ENCODE peak calls at places on chromosomes 13 and 19, in six cellular contexts. K, P, M, X, V and R are unnamed samples.

GRCh38 chr13:26048745-26049144 is 3.1 kb downstream of the SHISA2 start:
- DNase-seq in K (no peak), P (no peak), M (no peak), X (no peak), V (no peak), R (no peak)

GRCh38 chr13:107203146-107203847 is 635.4 kb upstream of the ARGLU1 start:
- DNase-seq in K (no peak), P (no peak), M (no peak), X (peak), V (no peak), R (no peak)

GRCh38 chr13:46373623-46374022 is 13.4 kb downstream of the RUBCNL start:
- DNase-seq in K (no peak), P (no peak), M (no peak), X (no peak), V (no peak), R (no peak)

GRCh38 chr19:57830071-57830602 is at the start of gene ZNF587B:
- DNase-seq in K (no peak), P (peak), M (peak), X (no peak), V (no peak), R (no peak)

GRCh38 chr13:29081036-29081435 is 260.9 kb downstream of the MTUS2 start:
- DNase-seq in K (no peak), P (no peak), M (no peak), X (peak), V (no peak), R (no peak)

GRCh38 chr19:45973564-45974338 is at the start of gene NOVA2:
- DNase-seq in K (no peak), P (peak), M (peak), X (peak), V (no peak), R (no peak)

GRCh38 chr13:46846736-46847135 is 49.8 kb upstream of the ESD start:
- DNase-seq in K (no peak), P (no peak), M (no peak), X (no peak), V (no peak), R (no peak)

GRCh38 chr19:33731886-33732285 is 64.8 kb upstream of the KCTD15 start:
- DNase-seq in K (no peak), P (no peak), M (no peak), X (no peak), V (no peak), R (no peak)

GRCh38 chr19:57028804-57029525 is 90.8 kb upstream of the USP29 start:
- DNase-seq in K (no peak), P (no peak), M (no peak), X (no peak), V (no peak), R (no peak)

GRCh38 chr13:41408061-41408460 is 49.3 kb upstream of the RGCC start:
- DNase-seq in K (no peak), P (no peak), M (no peak), X (peak), V (no peak), R (no peak)

GRCh38 chr13:20359335-20359734 is 127.2 kb upstream of the GJB6 start:
- DNase-seq in K (peak), P (no peak), M (peak), X (peak), V (no peak), R (no peak)

GRCh38 chr19:43414554-43414953 is at the start of gene TEX101:
- DNase-seq in K (no peak), P (no peak), M (no peak), X (no peak), V (no peak), R (no peak)

GRCh38 chr13:33645591-33646554 is 172.1 kb upstream of the RFC3 start:
- DNase-seq in K (no peak), P (no peak), M (no peak), X (no peak), V (no peak), R (no peak)

GRCh38 chr13:41458939-41459753 is 1.8 kb downstream of the RGCC start:
- DNase-seq in K (peak), P (no peak), M (peak), X (peak), V (no peak), R (no peak)

GRCh38 chr13:79810671-79811070 is 329.7 kb downstream of the NDFIP2 start:
- DNase-seq in K (no peak), P (no peak), M (peak), X (peak), V (no peak), R (no peak)

GRCh38 chr19:41354343-41354974 is 737 bp upstream of the TGFB1 start:
- DNase-seq in K (no peak), P (no peak), M (no peak), X (no peak), V (no peak), R (no peak)

GRCh38 chr13:26988059-26988769 is 183.4 kb downstream of the USP12 start:
- DNase-seq in K (no peak), P (no peak), M (no peak), X (no peak), V (peak), R (no peak)

GRCh38 chr13:79406597-79406908 is 498 bp upstream of the RBM26 start:
- DNase-seq in K (no peak), P (no peak), M (no peak), X (no peak), V (no peak), R (no peak)

GRCh38 chr13:32323912-32324311 is 8.6 kb downstream of the BRCA2 start:
- DNase-seq in K (peak), P (no peak), M (peak), X (peak), V (no peak), R (no peak)

GRCh38 chr13:19607523-19608078 is 25.9 kb upstream of the MPHOSPH8 start:
- DNase-seq in K (no peak), P (no peak), M (no peak), X (no peak), V (no peak), R (no peak)

GRCh38 chr19:17549088-17549740 is 6.2 kb upstream of the COLGALT1 start:
- DNase-seq in K (no peak), P (no peak), M (no peak), X (no peak), V (no peak), R (no peak)

GRCh38 chr13:33383724-33384577 is 98.4 kb upstream of the STARD13 start:
- DNase-seq in K (no peak), P (no peak), M (no peak), X (no peak), V (no peak), R (no peak)

GRCh38 chr13:54033323-54033861 is 1004.8 kb downstream of the OLFM4 start:
- DNase-seq in K (no peak), P (no peak), M (no peak), X (no peak), V (no peak), R (no peak)

GRCh38 chr19:52690395-52691214 is 44.2 kb downstream of the ZNF611 start:
- DNase-seq in K (peak), P (peak), M (peak), X (peak), V (peak), R (peak)

GRCh38 chr19:47813304-47813994 is 8.3 kb upstream of the CRX start:
- DNase-seq in K (peak), P (peak), M (peak), X (peak), V (peak), R (no peak)

GRCh38 chr19:58294743-58295374 is 10.3 kb upstream of the ERVK3-1 start:
- DNase-seq in K (no peak), P (no peak), M (no peak), X (no peak), V (no peak), R (no peak)

GRCh38 chr19:19420570-19421301 is 15.3 kb downstream of the GATAD2A start:
- DNase-seq in K (no peak), P (no peak), M (no peak), X (peak), V (no peak), R (no peak)

GRCh38 chr19:2678043-2678671 is 24.3 kb downstream of the GNG7 start:
- DNase-seq in K (no peak), P (no peak), M (no peak), X (no peak), V (no peak), R (no peak)

GRCh38 chr19:12578641-12579040 is 27.4 kb upstream of the ZNF564 start:
- DNase-seq in K (no peak), P (no peak), M (no peak), X (no peak), V (no peak), R (no peak)

GRCh38 chr13:114115191-114115671 is 17.2 kb downstream of the RASA3 start:
- DNase-seq in K (no peak), P (peak), M (peak), X (peak), V (peak), R (no peak)

GRCh38 chr19:45790942-45791341 is 1.7 kb downstream of the DMWD start:
- DNase-seq in K (no peak), P (no peak), M (no peak), X (no peak), V (no peak), R (no peak)

GRCh38 chr19:1407662-1408299 is 395 bp downstream of the DAZAP1 start:
- DNase-seq in K (no peak), P (peak), M (no peak), X (no peak), V (no peak), R (no peak)

GRCh38 chr19:1409204-1410005 is 2.0 kb downstream of the DAZAP1 start:
- DNase-seq in K (no peak), P (no peak), M (no peak), X (no peak), V (no peak), R (no peak)

GRCh38 chr19:1406496-1406817 is 929 bp upstream of the DAZAP1 start:
- DNase-seq in K (no peak), P (no peak), M (no peak), X (no peak), V (no peak), R (no peak)

GRCh38 chr19:1408300-1409203 is 1.2 kb downstream of the DAZAP1 start:
- DNase-seq in K (no peak), P (peak), M (peak), X (peak), V (no peak), R (no peak)

DNA sequence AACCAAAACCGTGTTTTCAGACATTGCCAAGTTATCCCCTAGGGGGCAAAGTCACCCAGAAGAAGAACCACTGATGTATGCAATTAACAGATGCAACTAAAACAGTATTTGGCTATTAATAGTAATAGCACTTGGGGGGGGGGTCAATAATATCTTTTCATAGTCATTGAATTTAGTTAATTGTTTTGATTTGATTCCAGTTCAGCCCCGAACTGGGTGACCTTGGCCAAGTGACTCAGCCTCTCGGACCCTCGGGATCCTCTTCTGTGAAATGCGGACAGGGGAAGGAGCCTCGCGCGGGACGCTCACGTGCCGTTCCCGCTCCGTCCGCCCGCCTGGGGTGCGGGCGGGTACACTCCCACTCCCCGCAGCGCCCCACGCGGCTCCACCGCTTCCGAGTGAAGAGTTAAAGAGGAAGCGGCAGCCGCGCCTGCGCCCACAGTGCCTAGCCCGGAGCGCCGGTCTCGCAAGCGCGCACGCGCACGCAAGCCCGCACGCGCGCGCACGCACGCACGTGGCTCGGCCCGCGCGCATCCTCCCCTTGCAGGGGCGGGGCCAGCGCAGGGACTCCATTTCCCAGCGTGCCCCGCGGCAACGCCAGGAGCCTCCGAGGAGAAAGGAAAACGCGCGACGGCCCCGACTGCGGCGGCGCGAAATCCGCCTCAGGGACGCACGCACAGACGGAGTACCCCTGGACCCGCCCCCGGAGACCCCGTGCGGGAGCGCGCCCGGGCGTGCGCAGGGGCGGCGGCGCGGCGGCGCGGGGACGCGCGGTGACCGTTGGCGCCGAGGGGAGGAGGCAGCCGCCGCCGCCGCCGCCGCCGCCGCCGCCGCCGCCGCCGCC is at the start of gene DAZAP1:
- DNase-seq in K (peak), P (peak), M (peak), X (peak), V (peak), R (peak)
- TF ChIP-seq CTCF in K (peak), P (peak), M (peak), X (peak), V (no peak), R (peak)

DNA sequence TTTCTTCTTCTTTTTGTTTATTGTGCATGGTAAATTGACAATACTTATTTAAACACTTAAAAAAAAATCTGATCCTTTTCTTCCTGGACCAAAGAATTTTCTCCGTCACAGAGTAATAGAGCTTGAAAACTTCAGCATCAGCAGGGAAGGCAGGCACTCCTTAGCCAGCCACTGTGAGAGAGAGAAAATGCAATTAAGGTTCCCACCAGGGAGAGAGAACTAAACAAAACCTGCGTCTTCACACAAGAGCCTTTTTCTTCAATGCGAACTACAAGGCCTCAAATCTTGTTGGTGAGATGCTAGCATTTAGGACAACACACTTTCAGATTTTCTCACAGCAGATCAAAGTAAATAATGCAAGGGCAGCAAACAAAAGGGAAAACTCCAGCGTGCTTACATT is 80.2 kb downstream of the DACH1 start:
- DNase-seq in K (no peak), P (no peak), M (no peak), X (no peak), V (no peak), R (no peak)
- TF ChIP-seq CTCF in K (no peak), P (no peak), M (no peak), X (no peak), V (no peak), R (no peak)

GRCh38 chr13:109123971-109124370 is 494.6 kb downstream of the MYO16 start:
- DNase-seq in K (no peak), P (no peak), M (no peak), X (no peak), V (no peak), R (no peak)
- TF ChIP-seq CTCF in K (no peak), P (no peak), M (no peak), X (no peak), V (no peak), R (no peak)

DNA sequence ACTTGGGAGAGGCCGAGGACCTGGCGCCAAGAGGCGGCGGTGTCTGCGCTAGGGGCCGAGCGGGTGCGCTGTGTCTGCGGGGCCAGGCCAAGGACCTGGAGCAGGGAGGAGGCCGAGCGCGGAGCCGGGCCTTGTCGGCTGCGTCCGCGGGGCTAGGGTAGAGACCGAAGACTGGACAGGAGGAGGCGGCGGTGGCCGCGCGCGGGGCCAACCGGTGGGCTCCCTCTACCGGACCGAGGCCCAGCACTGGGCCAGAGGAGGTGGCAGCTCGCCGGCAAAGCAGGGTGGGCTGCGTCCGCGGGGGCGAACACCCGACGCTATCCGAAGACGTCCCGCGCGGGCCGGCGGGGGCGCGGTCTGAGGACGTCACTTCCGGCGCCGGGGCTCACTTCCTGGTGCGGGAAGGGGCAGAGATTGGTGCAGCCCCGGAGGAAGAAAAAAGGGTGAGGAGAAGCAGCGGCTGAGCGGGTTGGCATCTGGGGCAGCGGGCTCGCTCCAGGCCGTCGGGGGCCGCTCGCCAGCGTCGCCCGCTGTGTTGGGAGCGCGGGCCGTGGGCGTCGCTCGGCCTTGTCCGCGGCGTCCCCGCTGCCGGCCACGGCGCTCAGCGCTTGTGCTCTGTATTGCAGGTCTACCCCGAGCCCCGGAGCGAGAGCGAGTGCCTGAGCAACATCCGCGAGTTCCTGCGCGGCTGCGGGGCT is 38.3 kb downstream of the ARHGEF7 start:
- DNase-seq in K (peak), P (peak), M (peak), X (peak), V (peak), R (peak)
- TF ChIP-seq CTCF in K (peak), P (peak), M (peak), X (peak), V (no peak), R (no peak)

DNA sequence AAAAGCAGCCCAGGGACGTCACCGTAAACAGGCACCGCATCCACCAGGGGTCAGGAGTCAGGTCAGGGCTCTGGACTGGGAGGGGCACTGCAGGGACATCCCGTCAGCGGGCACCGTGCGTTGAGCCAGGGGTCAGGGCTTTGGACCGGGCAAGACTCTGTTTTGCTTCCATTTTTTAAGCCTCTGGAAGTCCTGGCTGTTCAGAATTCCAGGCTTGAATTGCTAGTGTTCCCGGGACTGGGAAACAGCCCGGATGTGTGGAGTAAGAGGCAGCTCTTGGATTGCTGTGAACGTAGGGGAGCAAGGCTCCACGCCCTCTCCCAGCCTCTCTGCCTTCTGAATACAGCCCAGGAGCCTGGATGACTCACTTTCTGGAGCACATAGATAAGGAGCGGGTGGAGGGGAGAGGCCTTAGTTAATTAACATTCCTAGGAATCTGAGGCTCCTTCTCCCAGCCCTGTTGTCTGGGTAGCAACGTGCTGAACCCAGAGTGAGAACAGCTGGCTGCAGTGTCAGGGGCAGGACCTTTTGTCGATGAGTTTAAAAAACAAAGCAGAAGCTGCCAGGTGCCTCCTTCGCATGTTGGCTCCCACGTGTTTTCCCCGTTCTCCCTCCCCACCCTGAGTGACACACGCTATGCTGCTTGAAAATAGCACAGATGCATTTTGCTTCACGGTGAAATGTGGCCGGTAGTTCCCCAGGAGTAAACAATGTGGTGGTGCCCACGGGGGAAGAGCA is 21.9 kb downstream of the ATP11A start:
- DNase-seq in K (peak), P (peak), M (peak), X (peak), V (peak), R (peak)
- TF ChIP-seq CTCF in K (peak), P (peak), M (no peak), X (peak), V (no peak), R (peak)

GRCh38 chr13:44271031-44271433 is 102.6 kb upstream of the SERP2 start:
- DNase-seq in K (no peak), P (no peak), M (peak), X (peak), V (no peak), R (no peak)
- TF ChIP-seq CTCF in K (no peak), P (no peak), M (no peak), X (no peak), V (no peak), R (no peak)

DNA sequence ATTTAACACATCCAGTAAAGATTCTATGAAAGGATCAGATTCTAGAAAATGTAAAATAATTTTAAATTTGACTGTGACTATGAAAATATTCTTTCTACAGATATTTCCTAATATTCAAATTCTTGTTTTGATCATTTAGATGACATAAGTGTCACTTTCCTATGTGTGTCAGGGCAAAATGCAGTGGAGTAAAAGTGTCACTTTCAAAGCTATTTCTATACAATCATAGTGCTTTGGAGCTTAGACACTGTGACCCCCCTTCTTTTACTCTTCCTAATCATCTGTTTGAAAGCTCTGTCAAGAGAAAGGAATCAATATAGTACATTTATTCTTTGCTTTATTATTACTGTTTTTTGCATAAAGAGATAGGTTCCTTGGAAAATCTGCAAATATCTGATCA is 492.0 kb downstream of the DCT start:
- DNase-seq in K (no peak), P (no peak), M (no peak), X (no peak), V (no peak), R (no peak)
- TF ChIP-seq CTCF in K (no peak), P (no peak), M (no peak), X (no peak), V (no peak), R (no peak)

GRCh38 chr19:16441661-16442071 is 30.1 kb downstream of the EPS15L1 start:
- DNase-seq in K (no peak), P (no peak), M (no peak), X (no peak), V (no peak), R (no peak)
- TF ChIP-seq CTCF in K (peak), P (peak), M (peak), X (peak), V (no peak), R (no peak)